ENCODE peak calls at places on chromosomes 4 and X, in nine cellular contexts. A is tibial nerve, C is AG04450, K is uterus, U is GM06990, F is cardiac muscle cell, Y is astrocyte of the spinal cord, R is neural progenitor cell, M is Peyer's patch. E is an unnamed sample.

GRCh38 chr4:6680372-6681034 is 13.2 kb upstream of the S100P start:
- DNase-seq in A (no peak), K (no peak), Y (no peak), C (no peak), R (peak; percentile 46), F (no peak), U (no peak), M (peak; percentile 45), E (no peak)

GRCh38 chr4:150906987-150907633 is 108.0 kb downstream of the LRBA start:
- DNase-seq in M (no peak), Y (no peak), U (no peak), C (no peak), R (peak; percentile 30), F (no peak), K (no peak), A (no peak), E (no peak)

GRCh38 chr4:76902233-76902890 is 4.4 kb upstream of the SOWAHB start:
- DNase-seq in F (no peak), M (no peak), K (no peak), U (no peak), C (no peak), A (no peak), R (no peak), Y (no peak), E (peak; percentile 64)

GRCh38 chr4:112895785-112896184 is 153.7 kb upstream of the ANK2 start:
- DNase-seq in M (no peak), R (peak; percentile 81), K (no peak), F (no peak), A (no peak), Y (peak; percentile 75), C (no peak), U (no peak), E (no peak)

GRCh38 chr4:173333658-173334084 is 487 bp downstream of the HMGB2 start:
- DNase-seq in C (no peak), R (peak; percentile 76), F (peak; percentile 70), U (peak; percentile 67), Y (peak; percentile 34), K (peak; percentile 63), M (peak; percentile 77), A (peak; percentile 22), E (no peak)

GRCh38 chr4:5711479-5712184 is 631 bp downstream of the EVC start:
- DNase-seq in M (no peak), F (no peak), K (peak; percentile 30), U (peak; percentile 66), Y (peak; percentile 54), A (no peak), R (no peak), C (no peak), E (no peak)

GRCh38 chrX:9790866-9791265 is 4.6 kb downstream of the SHROOM2 start:
- DNase-seq in K (no peak), F (no peak), Y (no peak), R (no peak), U (no peak), A (no peak), M (no peak), C (no peak), E (no peak)

GRCh38 chrX:138925330-138925729 is 213.8 kb upstream of the FGF13 start:
- DNase-seq in M (no peak), A (peak; percentile 4), F (no peak), K (no peak), Y (peak; percentile 79), C (peak; percentile 46), U (no peak), R (no peak), E (no peak)

GRCh38 chr4:184439856-184440592 is 34.3 kb downstream of the IRF2 start:
- DNase-seq in F (no peak), R (no peak), K (no peak), M (no peak), Y (peak; percentile 73), U (no peak), A (no peak), C (peak; percentile 79), E (no peak)

GRCh38 chrX:105651052-105651451 is 171.3 kb upstream of the NRK start:
- DNase-seq in R (no peak), A (no peak), F (no peak), U (no peak), C (no peak), M (no peak), Y (no peak), K (no peak), E (no peak)

GRCh38 chr4:188145626-188146025 is 6.4 kb downstream of the TRIML1 start:
- DNase-seq in K (no peak), A (no peak), M (no peak), R (no peak), F (no peak), U (no peak), C (no peak), Y (peak; percentile 9), E (no peak)

GRCh38 chr4:99468891-99469290 is 33.7 kb upstream of the ADH7 start:
- DNase-seq in F (no peak), A (no peak), R (no peak), Y (no peak), K (no peak), C (no peak), U (no peak), M (no peak), E (no peak)

GRCh38 chrX:24025741-24026402 is 1.1 kb downstream of the KLHL15 start:
- DNase-seq in Y (peak; percentile 59), U (no peak), C (peak; percentile 16), K (peak; percentile 55), F (no peak), M (no peak), R (no peak), A (peak; percentile 47), E (no peak)

GRCh38 chr4:40916218-40916555 is 166.4 kb downstream of the NSUN7 start:
- DNase-seq in Y (peak; percentile 73), M (no peak), A (no peak), C (no peak), U (no peak), R (no peak), K (no peak), F (no peak), E (no peak)

GRCh38 chr4:142406051-142406549 is 440.0 kb downstream of the INPP4B start:
- DNase-seq in M (no peak), U (peak; percentile 19), C (no peak), F (peak; percentile 22), R (no peak), K (no peak), A (no peak), Y (peak; percentile 62), E (no peak)
- H3K4me3 ChIP-seq in M (no peak overlapping the region), U (no peak overlapping the region), C (peak overlapping the region; percentile 66), F (no peak overlapping the region), R (no peak overlapping the region), K (no peak overlapping the region), A (peak overlapping the region; percentile 58), Y (no peak overlapping the region), E (no peak overlapping the region)

DNA sequence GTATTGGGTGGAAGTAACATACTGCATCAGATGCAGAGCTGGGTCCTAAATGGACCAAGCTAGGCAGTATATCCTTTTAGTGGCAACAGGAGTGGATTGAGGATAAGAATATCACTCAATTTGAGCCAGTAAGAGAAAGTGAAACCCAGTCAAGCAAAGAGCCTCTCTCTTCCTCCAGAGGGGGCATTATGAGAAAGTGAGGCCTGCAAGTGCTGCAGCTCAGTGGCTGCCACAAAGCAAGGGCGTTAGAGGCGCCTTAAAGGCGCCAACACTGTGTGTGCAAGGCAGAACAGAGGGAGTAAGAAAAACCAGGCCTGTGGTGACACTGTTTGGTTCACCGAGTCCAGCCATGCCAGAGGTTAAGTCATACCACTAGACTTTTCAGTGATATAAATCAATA is 17.5 kb downstream of the STX18 start:
- DNase-seq in U (peak; percentile 44), R (peak; percentile 71), F (peak; percentile 21), C (no peak), Y (no peak), M (no peak), K (no peak), A (no peak), E (no peak)
- TF ChIP-seq CTCF in U (peak; percentile 45), R (peak; percentile 38), F (no peak), C (peak; percentile 34), Y (peak; percentile 34), M (no peak), K (no peak), A (no peak), E (no peak)

GRCh38 chr4:4398430-4398829 is 11.5 kb downstream of the NSG1 start:
- DNase-seq in U (no peak), F (no peak), A (no peak), K (no peak), M (no peak), Y (no peak), R (no peak), C (no peak), E (no peak)

GRCh38 chr4:4394644-4395043 is 7.7 kb downstream of the NSG1 start:
- DNase-seq in F (no peak), A (no peak), C (peak; percentile 11), M (no peak), R (no peak), U (no peak), K (no peak), Y (peak; percentile 28), E (no peak)

GRCh38 chr4:4395849-4396627 is 9.1 kb downstream of the NSG1 start:
- DNase-seq in M (no peak), F (peak; percentile 63), K (no peak), C (peak; percentile 42), A (no peak), Y (no peak), U (peak; percentile 42), R (peak; percentile 91), E (no peak)

GRCh38 chr4:4397441-4397819 is 10.5 kb downstream of the NSG1 start:
- DNase-seq in M (no peak), C (no peak), Y (no peak), K (no peak), F (no peak), A (no peak), U (no peak), R (no peak), E (no peak)

DNA sequence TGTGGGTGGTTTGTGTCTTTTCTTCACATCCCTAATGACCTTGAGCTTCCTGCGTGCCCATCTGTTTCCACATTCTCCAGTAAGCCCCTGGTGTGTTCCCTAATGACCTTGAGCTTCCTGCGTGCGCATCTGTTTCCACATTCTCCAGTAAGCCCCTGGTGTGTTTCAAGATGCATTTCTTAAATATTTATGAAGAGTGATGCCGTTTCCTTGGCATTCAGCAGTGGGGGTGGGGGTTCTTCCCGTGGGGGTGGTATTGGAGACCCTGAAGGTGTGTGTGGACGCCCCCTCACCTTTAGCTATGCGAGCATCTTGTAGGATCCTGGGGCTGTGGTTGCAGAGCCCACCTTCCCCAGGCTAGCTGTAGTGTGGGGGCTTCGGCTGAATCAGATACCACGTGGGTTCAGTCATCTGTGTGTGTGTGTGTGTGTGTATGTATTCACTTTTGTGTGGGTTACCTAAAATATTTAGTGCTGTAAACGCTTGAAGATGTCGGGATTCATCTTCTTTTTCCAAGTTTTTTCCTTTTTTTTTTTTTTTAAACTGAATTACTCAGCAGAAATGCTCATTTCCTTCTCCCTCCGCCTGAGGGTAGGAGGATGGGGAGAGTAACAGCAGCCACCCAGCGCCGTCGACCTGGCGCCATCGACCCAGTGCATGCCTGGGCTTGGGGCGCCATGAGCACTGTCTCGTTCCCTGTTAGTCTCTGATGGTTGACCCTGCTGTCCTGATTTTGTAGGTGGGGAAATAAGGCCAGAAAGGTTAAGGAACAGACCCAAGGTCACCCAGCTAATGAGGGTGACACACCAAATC is 9.9 kb downstream of the NSG1 start:
- DNase-seq in A (no peak), M (no peak), Y (no peak), R (no peak), K (no peak), F (no peak), U (no peak), C (peak; percentile 46), E (no peak)
- H3K4me3 ChIP-seq in A (no peak overlapping the region), M (no peak overlapping the region), Y (no peak overlapping the region), R (no peak overlapping the region), K (no peak overlapping the region), F (no peak overlapping the region), U (no peak overlapping the region), C (no peak overlapping the region), E (no peak overlapping the region)

GRCh38 chr4:138560448-138560847 is 318.3 kb upstream of the SLC7A11 start:
- DNase-seq in M (no peak), R (no peak), A (no peak), Y (no peak), F (no peak), K (no peak), U (peak; percentile 17), C (no peak), E (no peak)
- TF ChIP-seq CTCF in M (no peak), R (peak; percentile 7), A (no peak), Y (no peak), F (no peak), K (no peak), U (no peak), C (no peak), E (no peak)